ENCODE peak calls at places on chromosomes 6 and 20, in ten cellular contexts. F is NCI-H526 treated with DMSO at 0.1 percent for 48 hours; A is ovary; S is NCI-H1092 treated with DMSO at 0.1 percent for 48 hours; J is activated CD8-positive, alpha-beta memory T cell treated with anti-CD3 and anti-CD28 coated beads for 48 hours; V is stimulated activated CD8-positive, alpha-beta memory T cell treated with anti-CD3 and anti-CD28 coated beads, Interleukin-12 subunit alpha, Interleukin-12 subunit beta, amount 100 ng/mL, for 1 hour; Q is HTR-8/SVneo; X is naive thymus-derived CD4-positive, alpha-beta T cell; E is neural progenitor cell; H is upper lobe of right lung. T is an unnamed sample.

GRCh38 chr6:106452628-106453027 is 92.1 kb downstream of the CRYBG1 start:
- DNase-seq in F (no peak), A (no peak), S (no peak), J (no peak), V (no peak), Q (no peak), X (no peak), E (no peak), H (no peak), T (no peak)

GRCh38 chr6:34305982-34306702 is 57.3 kb upstream of the SMIM29 start:
- DNase-seq in F (no peak), A (peak; percentile 55), S (no peak), J (no peak), V (no peak), Q (no peak), X (no peak), E (no peak), H (no peak), T (no peak)

GRCh38 chr20:8218861-8219260 is 86.8 kb downstream of the PLCB1 start:
- DNase-seq in F (no peak), A (no peak), S (no peak), J (no peak), V (no peak), Q (no peak), X (no peak), E (no peak), H (no peak), T (no peak)

GRCh38 chr6:134482585-134483346 is 164.9 kb upstream of the SGK1 start:
- DNase-seq in F (no peak), A (no peak), S (no peak), J (no peak), V (no peak), Q (no peak), X (no peak), E (no peak), H (no peak), T (no peak)

GRCh38 chr6:157761331-157761921 is 61.6 kb upstream of the SNX9 start:
- DNase-seq in F (no peak), A (no peak), S (no peak), J (no peak), V (peak; percentile 23), Q (no peak), X (peak; percentile 39), E (no peak), H (no peak), T (no peak)

GRCh38 chr20:23228912-23229311 is 121.7 kb upstream of the NXT1 start:
- DNase-seq in F (no peak), A (no peak), S (no peak), J (no peak), V (no peak), Q (no peak), X (no peak), E (no peak), H (no peak), T (no peak)

GRCh38 chr6:33217681-33218080 is 9.4 kb downstream of the RING1 start:
- DNase-seq in F (no peak), A (no peak), S (no peak), J (no peak), V (no peak), Q (no peak), X (no peak), E (no peak), H (no peak), T (no peak)

GRCh38 chr20:62744761-62745160 is 36.1 kb downstream of the NTSR1 start:
- DNase-seq in F (no peak), A (no peak), S (no peak), J (no peak), V (no peak), Q (no peak), X (no peak), E (no peak), H (peak; percentile 46), T (no peak)

GRCh38 chr6:15569035-15569995 is 93.5 kb downstream of the DTNBP1 start:
- DNase-seq in F (no peak), A (no peak), S (no peak), J (no peak), V (no peak), Q (no peak), X (no peak), E (no peak), H (no peak), T (no peak)

GRCh38 chr6:148263961-148264360 is 78.7 kb upstream of the SASH1 start:
- DNase-seq in F (no peak), A (no peak), S (no peak), J (no peak), V (no peak), Q (no peak), X (no peak), E (no peak), H (no peak), T (no peak)